ENCODE peak calls at places on chromosomes 2 and 18, in seven cellular contexts. One of them, this sample, is unnamed.

GRCh38 chr2:27249077-27249890 is 13.6 kb downstream of the SLC30A3 start:
- DNase-seq in CMK: no peak
- DNase-seq in fibroblast of the aortic adventitia: peak
- DNase-seq in NCI-H187 treated with DMSO at 0.1 percent for 48 hours: no peak
- DNase-seq in Ammon's horn: no peak
- DNase-seq in GM10248: no peak
- DNase-seq in activated gamma-delta T cell treated with Interleukin-2 at 50 U/mL for 16 hours: no peak
- DNase-seq in this sample: no peak

GRCh38 chr2:215900203-215900611 is 113.1 kb downstream of the MREG start:
- DNase-seq in Ammon's horn: no peak
- DNase-seq in CMK: no peak
- DNase-seq in activated gamma-delta T cell treated with Interleukin-2 at 50 U/mL for 16 hours: no peak
- DNase-seq in NCI-H187 treated with DMSO at 0.1 percent for 48 hours: no peak
- DNase-seq in fibroblast of the aortic adventitia: peak
- DNase-seq in GM10248: no peak
- DNase-seq in this sample: no peak

GRCh38 chr2:162430323-162430722 is 86.4 kb downstream of the GCA start:
- DNase-seq in Ammon's horn: no peak
- DNase-seq in fibroblast of the aortic adventitia: no peak
- DNase-seq in NCI-H187 treated with DMSO at 0.1 percent for 48 hours: no peak
- DNase-seq in GM10248: no peak
- DNase-seq in activated gamma-delta T cell treated with Interleukin-2 at 50 U/mL for 16 hours: no peak
- DNase-seq in CMK: no peak
- DNase-seq in this sample: no peak

GRCh38 chr2:3146772-3147640 is 230.6 kb downstream of the EIPR1 start:
- DNase-seq in CMK: no peak
- DNase-seq in NCI-H187 treated with DMSO at 0.1 percent for 48 hours: no peak
- DNase-seq in activated gamma-delta T cell treated with Interleukin-2 at 50 U/mL for 16 hours: no peak
- DNase-seq in GM10248: no peak
- DNase-seq in fibroblast of the aortic adventitia: no peak
- DNase-seq in Ammon's horn: no peak
- DNase-seq in this sample: no peak

GRCh38 chr2:68709421-68709911 is 25.1 kb upstream of the ARHGAP25 start:
- DNase-seq in GM10248: no peak
- DNase-seq in CMK: no peak
- DNase-seq in Ammon's horn: peak
- DNase-seq in NCI-H187 treated with DMSO at 0.1 percent for 48 hours: peak
- DNase-seq in activated gamma-delta T cell treated with Interleukin-2 at 50 U/mL for 16 hours: no peak
- DNase-seq in fibroblast of the aortic adventitia: peak
- DNase-seq in this sample: no peak

GRCh38 chr2:185785851-185786473 is 47.4 kb downstream of the FSIP2 start:
- DNase-seq in GM10248: peak
- DNase-seq in Ammon's horn: no peak
- DNase-seq in CMK: no peak
- DNase-seq in fibroblast of the aortic adventitia: no peak
- DNase-seq in activated gamma-delta T cell treated with Interleukin-2 at 50 U/mL for 16 hours: no peak
- DNase-seq in NCI-H187 treated with DMSO at 0.1 percent for 48 hours: no peak
- DNase-seq in this sample: no peak

GRCh38 chr2:222733846-222734689 is 62.6 kb downstream of the MOGAT1 start:
- DNase-seq in NCI-H187 treated with DMSO at 0.1 percent for 48 hours: no peak
- DNase-seq in Ammon's horn: peak
- DNase-seq in GM10248: no peak
- DNase-seq in CMK: no peak
- DNase-seq in fibroblast of the aortic adventitia: peak
- DNase-seq in activated gamma-delta T cell treated with Interleukin-2 at 50 U/mL for 16 hours: no peak
- DNase-seq in this sample: no peak

GRCh38 chr2:196592912-196593881 is 46.3 kb upstream of the CCDC150 start:
- DNase-seq in CMK: no peak
- DNase-seq in NCI-H187 treated with DMSO at 0.1 percent for 48 hours: no peak
- DNase-seq in activated gamma-delta T cell treated with Interleukin-2 at 50 U/mL for 16 hours: no peak
- DNase-seq in Ammon's horn: peak
- DNase-seq in GM10248: peak
- DNase-seq in fibroblast of the aortic adventitia: peak
- DNase-seq in this sample: peak

GRCh38 chr18:46946656-46947282 is 29.4 kb downstream of the KATNAL2 start:
- DNase-seq in fibroblast of the aortic adventitia: peak
- DNase-seq in CMK: no peak
- DNase-seq in GM10248: peak
- DNase-seq in NCI-H187 treated with DMSO at 0.1 percent for 48 hours: no peak
- DNase-seq in activated gamma-delta T cell treated with Interleukin-2 at 50 U/mL for 16 hours: peak
- DNase-seq in Ammon's horn: peak
- DNase-seq in this sample: peak

This sample was measured in GM12891.